ENCODE peak calls at places on chromosomes 4 and X, in nine cellular contexts. B is brain microvascular endothelial cell; V is stimulated activated CD4-positive, alpha-beta T cell treated with anti-CD3 and anti-CD28 coated beads, TNF-alpha, amount 100 ng/mL, for 48 hours; I is astrocyte of the spinal cord; W is AG10803; C is HS-27A; L is HS-5; Z is H1; X is breast epithelium. K is an unnamed sample.

GRCh38 chrX:118751950-118752783 is 24.8 kb downstream of the IL13RA1 start:
- DNase-seq in Z (no peak), C (no peak), B (peak; percentile 9), L (no peak), V (no peak), X (no peak), W (no peak), I (no peak), K (no peak)

GRCh38 chr4:119597377-119597776 is 31.2 kb downstream of the PDE5A start:
- DNase-seq in L (no peak), B (no peak), I (no peak), C (no peak), X (no peak), W (peak; percentile 9), V (no peak), Z (no peak), K (no peak)

GRCh38 chrX:150225756-150226155 is 137.4 kb upstream of the MAMLD1 start:
- DNase-seq in W (no peak), B (no peak), X (no peak), L (no peak), C (no peak), V (no peak), I (no peak), Z (no peak), K (no peak)

GRCh38 chr4:8122746-8123145 is 35.9 kb downstream of the ABLIM2 start:
- DNase-seq in L (no peak), W (no peak), I (no peak), B (no peak), Z (no peak), C (no peak), V (no peak), X (no peak), K (no peak)

GRCh38 chrX:22320236-22320635 is 47.5 kb downstream of the CBLL2 start:
- DNase-seq in V (no peak), X (no peak), Z (no peak), I (no peak), W (no peak), C (no peak), B (no peak), L (no peak), K (no peak)

GRCh38 chrX:155262970-155263754 is 1.1 kb downstream of the RAB39B start:
- DNase-seq in W (no peak), Z (no peak), X (no peak), B (no peak), C (no peak), I (no peak), L (no peak), V (no peak), K (no peak)

GRCh38 chrX:12798601-12799000 is 7.4 kb downstream of the PRPS2 start:
- DNase-seq in C (no peak), L (no peak), V (no peak), I (no peak), B (no peak), Z (no peak), X (no peak), W (peak; percentile 12), K (no peak)

GRCh38 chr4:155403886-155404285 is 27.1 kb upstream of the MAP9 start:
- DNase-seq in V (no peak), X (no peak), B (peak; percentile 11), C (no peak), Z (no peak), L (peak; percentile 22), W (peak; percentile 42), I (peak; percentile 59), K (no peak)

GRCh38 chrX:18886344-18887161 is 97.4 kb downstream of the PHKA2 start:
- DNase-seq in I (peak; percentile 37), Z (peak; percentile 59), W (peak; percentile 41), V (no peak), X (peak; percentile 75), C (peak; percentile 31), L (peak; percentile 24), B (peak; percentile 33), K (peak; percentile 71)

GRCh38 chrX:79084923-79085322 is 59.6 kb upstream of the GPR174 start:
- DNase-seq in Z (no peak), B (no peak), I (no peak), C (no peak), W (no peak), L (no peak), X (no peak), V (no peak), K (no peak)

K was measured in RCC 7860.